ENCODE peak calls at places on chromosome 15, in ten cellular contexts. One of them, this sample, is unnamed. For H3K4me1, the result is how much of the 10 kb centered on the place peaks cover.

GRCh38 chr15:75921732-75922703 is 18.3 kb downstream of the FBXO22 start:
- DNase-seq in PC-3: peak
- DNase-seq in stomach: peak
- DNase-seq in fibroblast of lung: peak
- DNase-seq in MM.1S: no peak
- DNase-seq in A549: peak
- DNase-seq in endothelial cell of umbilical vein: peak
- DNase-seq in kidney: no peak
- DNase-seq in pancreas: no peak
- DNase-seq in HepG2: peak
- DNase-seq in this sample: no peak

GRCh38 chr15:81155375-81156218 is 21.5 kb downstream of the CFAP161 start:
- DNase-seq in HepG2: peak
- DNase-seq in endothelial cell of umbilical vein: peak
- DNase-seq in A549: peak
- DNase-seq in kidney: no peak
- DNase-seq in fibroblast of lung: peak
- DNase-seq in PC-3: peak
- DNase-seq in MM.1S: peak
- DNase-seq in pancreas: no peak
- DNase-seq in stomach: peak
- DNase-seq in this sample: no peak

GRCh38 chr15:23570466-23570865 is 5.0 kb downstream of the MKRN3 start:
- DNase-seq in HepG2: peak
- DNase-seq in stomach: no peak
- DNase-seq in MM.1S: no peak
- DNase-seq in fibroblast of lung: no peak
- DNase-seq in pancreas: no peak
- DNase-seq in kidney: no peak
- DNase-seq in PC-3: peak
- DNase-seq in endothelial cell of umbilical vein: no peak
- DNase-seq in A549: peak
- DNase-seq in this sample: no peak

GRCh38 chr15:70358011-70358819 is 260.5 kb upstream of the TLE3 start:
- DNase-seq in pancreas: no peak
- DNase-seq in kidney: no peak
- DNase-seq in endothelial cell of umbilical vein: no peak
- DNase-seq in fibroblast of lung: no peak
- DNase-seq in MM.1S: no peak
- DNase-seq in PC-3: no peak
- DNase-seq in stomach: no peak
- DNase-seq in HepG2: no peak
- DNase-seq in A549: no peak
- DNase-seq in this sample: peak

GRCh38 chr15:52392008-52392687 is 96.5 kb upstream of the MYO5C start:
- DNase-seq in endothelial cell of umbilical vein: no peak
- DNase-seq in PC-3: peak
- DNase-seq in fibroblast of lung: no peak
- DNase-seq in A549: peak
- DNase-seq in HepG2: no peak
- DNase-seq in MM.1S: no peak
- DNase-seq in pancreas: no peak
- DNase-seq in kidney: no peak
- DNase-seq in stomach: no peak
- DNase-seq in this sample: no peak

GRCh38 chr15:70179309-70179892 is 81.7 kb upstream of the TLE3 start:
- DNase-seq in A549: no peak
- DNase-seq in pancreas: no peak
- DNase-seq in endothelial cell of umbilical vein: no peak
- DNase-seq in fibroblast of lung: no peak
- DNase-seq in stomach: no peak
- DNase-seq in MM.1S: no peak
- DNase-seq in PC-3: no peak
- DNase-seq in kidney: no peak
- DNase-seq in HepG2: no peak
- DNase-seq in this sample: no peak

GRCh38 chr15:60083318-60083717 is 79.2 kb downstream of the FOXB1 start:
- DNase-seq in fibroblast of lung: peak
- DNase-seq in stomach: no peak
- DNase-seq in pancreas: no peak
- DNase-seq in MM.1S: no peak
- DNase-seq in kidney: no peak
- DNase-seq in A549: no peak
- DNase-seq in endothelial cell of umbilical vein: no peak
- DNase-seq in PC-3: peak
- DNase-seq in HepG2: no peak
- DNase-seq in this sample: no peak

GRCh38 chr15:85592148-85592547 is 202.6 kb downstream of the KLHL25 start:
- DNase-seq in pancreas: no peak
- DNase-seq in HepG2: peak
- DNase-seq in MM.1S: no peak
- DNase-seq in A549: peak
- DNase-seq in stomach: no peak
- DNase-seq in fibroblast of lung: peak
- DNase-seq in kidney: no peak
- DNase-seq in endothelial cell of umbilical vein: peak
- DNase-seq in PC-3: peak
- DNase-seq in this sample: no peak

GRCh38 chr15:25624504-25625172 is 185.8 kb upstream of the UBE3A start:
- DNase-seq in MM.1S: no peak
- DNase-seq in A549: no peak
- DNase-seq in fibroblast of lung: no peak
- DNase-seq in endothelial cell of umbilical vein: no peak
- DNase-seq in stomach: no peak
- DNase-seq in HepG2: no peak
- DNase-seq in pancreas: no peak
- DNase-seq in PC-3: no peak
- DNase-seq in kidney: no peak
- DNase-seq in this sample: no peak

GRCh38 chr15:83854950-83855707 is 201.2 kb downstream of the ADAMTSL3 start:
- DNase-seq in MM.1S: no peak
- DNase-seq in pancreas: no peak
- DNase-seq in fibroblast of lung: no peak
- DNase-seq in A549: no peak
- DNase-seq in PC-3: peak
- DNase-seq in stomach: no peak
- DNase-seq in HepG2: no peak
- DNase-seq in endothelial cell of umbilical vein: no peak
- DNase-seq in kidney: no peak
- DNase-seq in this sample: no peak

GRCh38 chr15:100981086-100981485 is 61.9 kb downstream of the LRRK1 start:
- DNase-seq in endothelial cell of umbilical vein: no peak
- DNase-seq in stomach: no peak
- DNase-seq in PC-3: no peak
- DNase-seq in kidney: no peak
- DNase-seq in MM.1S: no peak
- DNase-seq in HepG2: no peak
- DNase-seq in A549: no peak
- DNase-seq in fibroblast of lung: no peak
- DNase-seq in pancreas: no peak
- DNase-seq in this sample: no peak
- H3K4me1 ChIP-seq in endothelial cell of umbilical vein: under half
- H3K4me1 ChIP-seq in stomach: under half
- H3K4me1 ChIP-seq in PC-3: under half
- H3K4me1 ChIP-seq in kidney: under half
- H3K4me1 ChIP-seq in MM.1S: under half
- H3K4me1 ChIP-seq in HepG2: under half
- H3K4me1 ChIP-seq in A549: under half
- H3K4me1 ChIP-seq in fibroblast of lung: under half
- H3K4me1 ChIP-seq in pancreas: under half
- H3K4me1 ChIP-seq in this sample: under half

DNA sequence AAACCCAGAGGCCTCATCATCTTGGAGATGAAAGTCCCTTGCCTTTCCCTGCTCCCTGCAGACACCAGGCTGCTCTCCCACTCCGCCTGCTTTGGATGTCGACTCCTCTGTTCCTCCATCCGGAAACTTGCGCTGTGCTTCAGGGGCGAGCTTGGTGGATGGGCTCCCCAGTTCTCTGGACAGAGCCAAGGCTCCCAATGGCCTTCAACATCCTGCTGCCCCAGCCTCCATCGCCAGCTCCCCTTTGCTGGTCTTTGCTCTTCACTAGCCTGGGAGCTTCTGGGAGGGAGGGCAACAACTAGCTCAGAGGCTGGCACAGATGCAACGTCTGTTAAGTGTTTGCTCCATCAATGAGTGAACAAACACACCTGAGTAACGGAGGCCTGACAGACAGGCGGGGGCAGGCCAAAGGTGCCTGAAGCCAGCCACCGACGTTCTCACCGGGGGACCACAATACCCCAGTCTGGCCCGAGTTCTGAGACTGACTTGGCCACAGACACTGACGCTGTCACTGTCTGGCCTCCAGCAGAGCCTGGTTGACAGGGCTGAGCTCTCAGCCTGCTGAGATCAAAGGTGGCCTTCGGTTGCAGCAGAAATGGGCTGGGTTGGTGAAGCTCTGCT is 39.0 kb downstream of the RGMA start:
- DNase-seq in stomach: no peak
- DNase-seq in kidney: peak
- DNase-seq in MM.1S: no peak
- DNase-seq in PC-3: no peak
- DNase-seq in fibroblast of lung: no peak
- DNase-seq in endothelial cell of umbilical vein: no peak
- DNase-seq in pancreas: peak
- DNase-seq in HepG2: no peak
- DNase-seq in A549: no peak
- DNase-seq in this sample: no peak
- H3K27ac ChIP-seq in stomach: no peak
- H3K27ac ChIP-seq in kidney: no peak
- H3K27ac ChIP-seq in MM.1S: no peak
- H3K27ac ChIP-seq in PC-3: no peak
- H3K27ac ChIP-seq in fibroblast of lung: no peak
- H3K27ac ChIP-seq in endothelial cell of umbilical vein: no peak
- H3K27ac ChIP-seq in pancreas: no peak
- H3K27ac ChIP-seq in HepG2: no peak
- H3K27ac ChIP-seq in A549: no peak
- H3K27ac ChIP-seq in this sample: no peak

GRCh38 chr15:66595332-66595731 is 29.5 kb upstream of the LCTL start:
- DNase-seq in MM.1S: no peak
- DNase-seq in fibroblast of lung: no peak
- DNase-seq in stomach: no peak
- DNase-seq in pancreas: no peak
- DNase-seq in HepG2: no peak
- DNase-seq in PC-3: no peak
- DNase-seq in A549: no peak
- DNase-seq in kidney: no peak
- DNase-seq in endothelial cell of umbilical vein: no peak
- DNase-seq in this sample: no peak

GRCh38 chr15:66594836-66595235 is 29.0 kb upstream of the LCTL start:
- DNase-seq in endothelial cell of umbilical vein: no peak
- DNase-seq in fibroblast of lung: no peak
- DNase-seq in pancreas: no peak
- DNase-seq in kidney: peak
- DNase-seq in PC-3: no peak
- DNase-seq in MM.1S: no peak
- DNase-seq in HepG2: no peak
- DNase-seq in stomach: no peak
- DNase-seq in A549: no peak
- DNase-seq in this sample: no peak

GRCh38 chr15:66593219-66593780 is 27.5 kb upstream of the LCTL start:
- DNase-seq in pancreas: no peak
- DNase-seq in HepG2: no peak
- DNase-seq in A549: no peak
- DNase-seq in kidney: peak
- DNase-seq in endothelial cell of umbilical vein: no peak
- DNase-seq in MM.1S: no peak
- DNase-seq in PC-3: no peak
- DNase-seq in stomach: no peak
- DNase-seq in fibroblast of lung: no peak
- DNase-seq in this sample: no peak

GRCh38 chr15:66592505-66593218 is 26.9 kb upstream of the LCTL start:
- DNase-seq in kidney: peak
- DNase-seq in HepG2: no peak
- DNase-seq in endothelial cell of umbilical vein: no peak
- DNase-seq in fibroblast of lung: no peak
- DNase-seq in pancreas: no peak
- DNase-seq in PC-3: no peak
- DNase-seq in A549: no peak
- DNase-seq in stomach: peak
- DNase-seq in MM.1S: no peak
- DNase-seq in this sample: no peak

GRCh38 chr15:66594344-66594743 is 28.5 kb upstream of the LCTL start:
- DNase-seq in MM.1S: no peak
- DNase-seq in stomach: no peak
- DNase-seq in kidney: peak
- DNase-seq in A549: no peak
- DNase-seq in PC-3: peak
- DNase-seq in pancreas: no peak
- DNase-seq in endothelial cell of umbilical vein: no peak
- DNase-seq in HepG2: no peak
- DNase-seq in fibroblast of lung: no peak
- DNase-seq in this sample: no peak
- TF ChIP-seq CTCF in MM.1S: no peak
- TF ChIP-seq CTCF in stomach: no peak
- TF ChIP-seq CTCF in kidney: no peak
- TF ChIP-seq CTCF in A549: peak
- TF ChIP-seq CTCF in PC-3: peak
- TF ChIP-seq CTCF in pancreas: no peak
- TF ChIP-seq CTCF in endothelial cell of umbilical vein: no peak
- TF ChIP-seq CTCF in HepG2: peak
- TF ChIP-seq CTCF in fibroblast of lung: no peak
- TF ChIP-seq CTCF in this sample: no peak

GRCh38 chr15:67083135-67083766 is 17.8 kb downstream of the SMAD3 start:
- DNase-seq in A549: no peak
- DNase-seq in HepG2: no peak
- DNase-seq in MM.1S: no peak
- DNase-seq in pancreas: no peak
- DNase-seq in endothelial cell of umbilical vein: no peak
- DNase-seq in PC-3: no peak
- DNase-seq in kidney: no peak
- DNase-seq in stomach: no peak
- DNase-seq in fibroblast of lung: peak
- DNase-seq in this sample: no peak

GRCh38 chr15:67085818-67086649 is 20.6 kb downstream of the SMAD3 start:
- DNase-seq in kidney: no peak
- DNase-seq in fibroblast of lung: peak
- DNase-seq in MM.1S: peak
- DNase-seq in stomach: no peak
- DNase-seq in endothelial cell of umbilical vein: no peak
- DNase-seq in A549: no peak
- DNase-seq in pancreas: no peak
- DNase-seq in PC-3: no peak
- DNase-seq in HepG2: no peak
- DNase-seq in this sample: no peak

GRCh38 chr15:67086650-67086941 is 21.2 kb downstream of the SMAD3 start:
- DNase-seq in MM.1S: no peak
- DNase-seq in endothelial cell of umbilical vein: no peak
- DNase-seq in fibroblast of lung: no peak
- DNase-seq in kidney: no peak
- DNase-seq in A549: no peak
- DNase-seq in PC-3: no peak
- DNase-seq in HepG2: no peak
- DNase-seq in pancreas: no peak
- DNase-seq in stomach: no peak
- DNase-seq in this sample: no peak

GRCh38 chr15:67084561-67084960 is 19.2 kb downstream of the SMAD3 start:
- DNase-seq in PC-3: no peak
- DNase-seq in fibroblast of lung: no peak
- DNase-seq in HepG2: no peak
- DNase-seq in endothelial cell of umbilical vein: no peak
- DNase-seq in A549: no peak
- DNase-seq in MM.1S: no peak
- DNase-seq in stomach: no peak
- DNase-seq in pancreas: no peak
- DNase-seq in kidney: no peak
- DNase-seq in this sample: no peak

GRCh38 chr15:67085237-67085817 is 19.9 kb downstream of the SMAD3 start:
- DNase-seq in stomach: no peak
- DNase-seq in kidney: no peak
- DNase-seq in PC-3: no peak
- DNase-seq in pancreas: no peak
- DNase-seq in endothelial cell of umbilical vein: no peak
- DNase-seq in fibroblast of lung: no peak
- DNase-seq in MM.1S: no peak
- DNase-seq in HepG2: no peak
- DNase-seq in A549: no peak
- DNase-seq in this sample: no peak
- H3K4me1 ChIP-seq in stomach: half or more
- H3K4me1 ChIP-seq in kidney: under half
- H3K4me1 ChIP-seq in PC-3: half or more
- H3K4me1 ChIP-seq in pancreas: half or more
- H3K4me1 ChIP-seq in endothelial cell of umbilical vein: half or more
- H3K4me1 ChIP-seq in fibroblast of lung: half or more
- H3K4me1 ChIP-seq in MM.1S: half or more
- H3K4me1 ChIP-seq in HepG2: half or more
- H3K4me1 ChIP-seq in A549: half or more
- H3K4me1 ChIP-seq in this sample: half or more